ENCODE peak calls at places on chromosomes 11 and 22, in ten cellular contexts. Y is mesendoderm; V is cerebellar cortex; Z is CD4-positive, alpha-beta T cell; D is cardiac muscle cell; C is stimulated activated CD4-positive, alpha-beta T cell treated with anti-CD3 and anti-CD28 coated beads, Interleukin-2, amount 100 ng/mL, for 48 hours; O is T-helper 2 cell; L is thyroid gland; Q is COR-L47; K is stimulated activated CD8-positive, alpha-beta memory T cell treated with anti-CD3 and anti-CD28 coated beads, Interleukin-4, amount 100 ng/mL, for 4 hours. I is an unnamed sample.

GRCh38 chr11:68471360-68472340 is 11.1 kb downstream of the PPP6R3 start:
- DNase-seq in Y (no peak), V (no peak), Z (peak; percentile 19), D (no peak), C (peak; percentile 35), O (peak; percentile 70), L (no peak), Q (no peak), K (no peak), I (no peak)

GRCh38 chr11:115653926-115654325 is 149.7 kb upstream of the CADM1 start:
- DNase-seq in Y (no peak), V (no peak), Z (no peak), D (no peak), C (no peak), O (no peak), L (no peak), Q (no peak), K (no peak), I (no peak)

GRCh38 chr22:43442386-43443060 is 30.7 kb downstream of the MPPED1 start:
- DNase-seq in Y (no peak), V (no peak), Z (no peak), D (no peak), C (no peak), O (no peak), L (no peak), Q (no peak), K (no peak), I (no peak)

GRCh38 chr11:95337175-95337957 is 106.4 kb upstream of the SESN3 start:
- DNase-seq in Y (peak; percentile 87), V (peak; percentile 90), Z (peak; percentile 9), D (peak; percentile 35), C (peak; percentile 28), O (no peak), L (peak; percentile 46), Q (no peak), K (no peak), I (peak; percentile 58)

GRCh38 chr11:118318112-118319030 is 13.8 kb downstream of the CD3E start:
- DNase-seq in Y (no peak), V (no peak), Z (no peak), D (no peak), C (no peak), O (no peak), L (no peak), Q (no peak), K (no peak), I (no peak)

GRCh38 chr11:118883368-118884071 is at the start of gene CXCR5:
- DNase-seq in Y (peak; percentile 80), V (peak; percentile 52), Z (peak; percentile 36), D (no peak), C (no peak), O (no peak), L (no peak), Q (no peak), K (no peak), I (no peak)

GRCh38 chr11:69261116-69261515 is 32.8 kb upstream of the MYEOV start:
- DNase-seq in Y (no peak), V (no peak), Z (no peak), D (no peak), C (no peak), O (no peak), L (no peak), Q (no peak), K (no peak), I (no peak)

GRCh38 chr11:7020183-7020917 is at the start of the genes NLRP14 and ZNF214:
- DNase-seq in Y (peak; percentile 98), V (peak; percentile 96), Z (no peak), D (peak; percentile 97), C (no peak), O (no peak), L (peak; percentile 96), Q (no peak), K (no peak), I (peak; percentile 99)

GRCh38 chr11:63552921-63553320 is 10.3 kb downstream of the PLAAT2 start:
- DNase-seq in Y (no peak), V (no peak), Z (no peak), D (no peak), C (no peak), O (no peak), L (no peak), Q (no peak), K (no peak), I (no peak)

GRCh38 chr11:10728779-10729472 is 22.1 kb upstream of the CTR9 start:
- DNase-seq in Y (peak; percentile 75), V (no peak), Z (no peak), D (peak; percentile 70), C (no peak), O (no peak), L (no peak), Q (no peak), K (no peak), I (peak; percentile 88)

GRCh38 chr22:19761500-19762314 is 1.1 kb downstream of the TBX1 start:
- DNase-seq in Y (peak; percentile 65), V (no peak), Z (no peak), D (peak; percentile 51), C (no peak), O (no peak), L (no peak), Q (no peak), K (no peak), I (peak; percentile 52)

GRCh38 chr11:75911459-75911858 is 96.4 kb downstream of the UVRAG start:
- DNase-seq in Y (no peak), V (no peak), Z (no peak), D (no peak), C (no peak), O (no peak), L (no peak), Q (no peak), K (no peak), I (no peak)

GRCh38 chr22:22877523-22878210 is 9.9 kb upstream of the IGLL5 start:
- DNase-seq in Y (peak; percentile 81), V (peak; percentile 61), Z (peak; percentile 75), D (no peak), C (peak; percentile 78), O (peak; percentile 52), L (peak; percentile 30), Q (peak; percentile 39), K (peak; percentile 54), I (peak; percentile 84)

GRCh38 chr11:30635401-30635989 is 49.3 kb upstream of the MPPED2 start:
- DNase-seq in Y (peak; percentile 93), V (peak; percentile 44), Z (no peak), D (peak; percentile 88), C (no peak), O (no peak), L (peak; percentile 30), Q (no peak), K (no peak), I (peak; percentile 89)

GRCh38 chr11:109088061-109088460 is 333.9 kb upstream of the C11orf87 start:
- DNase-seq in Y (no peak), V (no peak), Z (no peak), D (no peak), C (no peak), O (no peak), L (no peak), Q (no peak), K (no peak), I (no peak)